ENCODE peak calls at places on chromosomes 16 and 17, in eight cellular contexts. One of them, this sample, is unnamed.

GRCh38 chr16:17606460-17606859 is 135.7 kb upstream of the XYLT1 start:
- DNase-seq in mammary epithelial cell: no peak
- DNase-seq in adrenal gland: no peak
- DNase-seq in A549: no peak
- DNase-seq in stomach: no peak
- DNase-seq in fibroblast of lung: no peak
- DNase-seq in CD8-positive, alpha-beta memory T cell: no peak
- DNase-seq in body of pancreas: no peak
- DNase-seq in this sample: no peak

GRCh38 chr17:78168906-78169793 is 769 bp downstream of the SYNGR2 start:
- DNase-seq in mammary epithelial cell: peak; percentile 71
- DNase-seq in adrenal gland: peak; percentile 89
- DNase-seq in A549: peak; percentile 80
- DNase-seq in stomach: peak; percentile 72
- DNase-seq in fibroblast of lung: no peak
- DNase-seq in CD8-positive, alpha-beta memory T cell: peak; percentile 48
- DNase-seq in body of pancreas: peak; percentile 79
- DNase-seq in this sample: peak; percentile 89

GRCh38 chr17:83192161-83192788 is 112.9 kb downstream of the METRNL start:
- DNase-seq in mammary epithelial cell: no peak
- DNase-seq in adrenal gland: peak; percentile 45
- DNase-seq in A549: no peak
- DNase-seq in stomach: no peak
- DNase-seq in fibroblast of lung: peak; percentile 44
- DNase-seq in CD8-positive, alpha-beta memory T cell: no peak
- DNase-seq in body of pancreas: peak; percentile 11
- DNase-seq in this sample: no peak

GRCh38 chr16:20303012-20303411 is 24.3 kb downstream of the GP2 start:
- DNase-seq in mammary epithelial cell: no peak
- DNase-seq in adrenal gland: no peak
- DNase-seq in A549: no peak
- DNase-seq in stomach: no peak
- DNase-seq in fibroblast of lung: no peak
- DNase-seq in CD8-positive, alpha-beta memory T cell: no peak
- DNase-seq in body of pancreas: no peak
- DNase-seq in this sample: no peak

GRCh38 chr16:8474576-8474975 is 115.7 kb downstream of the TMEM114 start:
- DNase-seq in mammary epithelial cell: no peak
- DNase-seq in adrenal gland: no peak
- DNase-seq in A549: no peak
- DNase-seq in stomach: no peak
- DNase-seq in fibroblast of lung: no peak
- DNase-seq in CD8-positive, alpha-beta memory T cell: no peak
- DNase-seq in body of pancreas: no peak
- DNase-seq in this sample: no peak

GRCh38 chr16:56643080-56643778 is 4.8 kb downstream of the MT1A start:
- DNase-seq in mammary epithelial cell: peak; percentile 56
- DNase-seq in adrenal gland: peak; percentile 57
- DNase-seq in A549: peak; percentile 85
- DNase-seq in stomach: peak; percentile 89
- DNase-seq in fibroblast of lung: peak; percentile 38
- DNase-seq in CD8-positive, alpha-beta memory T cell: peak; percentile 66
- DNase-seq in body of pancreas: peak; percentile 89
- DNase-seq in this sample: peak; percentile 92

GRCh38 chr16:14002416-14002815 is 68.7 kb upstream of the MRTFB start:
- DNase-seq in mammary epithelial cell: no peak
- DNase-seq in adrenal gland: no peak
- DNase-seq in A549: no peak
- DNase-seq in stomach: no peak
- DNase-seq in fibroblast of lung: no peak
- DNase-seq in CD8-positive, alpha-beta memory T cell: no peak
- DNase-seq in body of pancreas: no peak
- DNase-seq in this sample: no peak

GRCh38 chr16:67942200-67942509 is 1.8 kb downstream of the LCAT start:
- DNase-seq in mammary epithelial cell: no peak
- DNase-seq in adrenal gland: peak; percentile 80
- DNase-seq in A549: peak; percentile 67
- DNase-seq in stomach: no peak
- DNase-seq in fibroblast of lung: no peak
- DNase-seq in CD8-positive, alpha-beta memory T cell: peak; percentile 22
- DNase-seq in body of pancreas: no peak
- DNase-seq in this sample: no peak

GRCh38 chr17:6473128-6473767 is 29.0 kb downstream of the PIMREG start:
- DNase-seq in mammary epithelial cell: peak; percentile 56
- DNase-seq in adrenal gland: peak; percentile 95
- DNase-seq in A549: peak; percentile 81
- DNase-seq in stomach: peak; percentile 84
- DNase-seq in fibroblast of lung: peak; percentile 72
- DNase-seq in CD8-positive, alpha-beta memory T cell: peak; percentile 41
- DNase-seq in body of pancreas: peak; percentile 82
- DNase-seq in this sample: peak; percentile 69

GRCh38 chr17:78128616-78129384 is at the start of gene TMC6:
- DNase-seq in mammary epithelial cell: peak; percentile 46
- DNase-seq in adrenal gland: no peak
- DNase-seq in A549: peak; percentile 56
- DNase-seq in stomach: peak; percentile 74
- DNase-seq in fibroblast of lung: no peak
- DNase-seq in CD8-positive, alpha-beta memory T cell: peak; percentile 85
- DNase-seq in body of pancreas: peak; percentile 79
- DNase-seq in this sample: peak; percentile 85

GRCh38 chr17:17950806-17951205 is 21.4 kb downstream of the TOM1L2 start:
- DNase-seq in mammary epithelial cell: no peak
- DNase-seq in adrenal gland: no peak
- DNase-seq in A549: no peak
- DNase-seq in stomach: no peak
- DNase-seq in fibroblast of lung: no peak
- DNase-seq in CD8-positive, alpha-beta memory T cell: no peak
- DNase-seq in body of pancreas: no peak
- DNase-seq in this sample: no peak

GRCh38 chr16:2042171-2042570 is 5.5 kb downstream of the NTHL1 start:
- DNase-seq in mammary epithelial cell: no peak
- DNase-seq in adrenal gland: no peak
- DNase-seq in A549: no peak
- DNase-seq in stomach: peak; percentile 82
- DNase-seq in fibroblast of lung: no peak
- DNase-seq in CD8-positive, alpha-beta memory T cell: no peak
- DNase-seq in body of pancreas: no peak
- DNase-seq in this sample: peak; percentile 70

GRCh38 chr17:7932949-7933348 is 943 bp downstream of the CNTROB start:
- DNase-seq in mammary epithelial cell: peak; percentile 32
- DNase-seq in adrenal gland: peak; percentile 69
- DNase-seq in A549: peak; percentile 71
- DNase-seq in stomach: peak; percentile 45
- DNase-seq in fibroblast of lung: peak; percentile 53
- DNase-seq in CD8-positive, alpha-beta memory T cell: no peak
- DNase-seq in body of pancreas: peak; percentile 31
- DNase-seq in this sample: peak; percentile 70

GRCh38 chr16:81128726-81129524 is 32.7 kb upstream of the GCSH start:
- DNase-seq in mammary epithelial cell: no peak
- DNase-seq in adrenal gland: no peak
- DNase-seq in A549: no peak
- DNase-seq in stomach: no peak
- DNase-seq in fibroblast of lung: no peak
- DNase-seq in CD8-positive, alpha-beta memory T cell: no peak
- DNase-seq in body of pancreas: no peak
- DNase-seq in this sample: no peak

GRCh38 chr17:2174471-2175293 is 119.8 kb downstream of the HIC1 start:
- DNase-seq in mammary epithelial cell: no peak
- DNase-seq in adrenal gland: peak; percentile 89
- DNase-seq in A549: peak; percentile 62
- DNase-seq in stomach: no peak
- DNase-seq in fibroblast of lung: peak; percentile 100
- DNase-seq in CD8-positive, alpha-beta memory T cell: no peak
- DNase-seq in body of pancreas: peak; percentile 64
- DNase-seq in this sample: peak; percentile 69

GRCh38 chr17:49093131-49093530 is 39.4 kb upstream of the B4GALNT2 start:
- DNase-seq in mammary epithelial cell: no peak
- DNase-seq in adrenal gland: no peak
- DNase-seq in A549: no peak
- DNase-seq in stomach: peak; percentile 40
- DNase-seq in fibroblast of lung: no peak
- DNase-seq in CD8-positive, alpha-beta memory T cell: no peak
- DNase-seq in body of pancreas: no peak
- DNase-seq in this sample: no peak

GRCh38 chr17:50675627-50676026 is 32.1 kb downstream of the ANKRD40 start:
- DNase-seq in mammary epithelial cell: no peak
- DNase-seq in adrenal gland: no peak
- DNase-seq in A549: no peak
- DNase-seq in stomach: peak; percentile 65
- DNase-seq in fibroblast of lung: no peak
- DNase-seq in CD8-positive, alpha-beta memory T cell: no peak
- DNase-seq in body of pancreas: peak; percentile 96
- DNase-seq in this sample: peak; percentile 84

GRCh38 chr17:27514595-27515413 is 58.6 kb downstream of the KSR1 start:
- DNase-seq in mammary epithelial cell: no peak
- DNase-seq in adrenal gland: no peak
- DNase-seq in A549: no peak
- DNase-seq in stomach: no peak
- DNase-seq in fibroblast of lung: no peak
- DNase-seq in CD8-positive, alpha-beta memory T cell: no peak
- DNase-seq in body of pancreas: no peak
- DNase-seq in this sample: no peak

GRCh38 chr17:63836811-63837210 is 5.7 kb downstream of the SMARCD2 start:
- DNase-seq in mammary epithelial cell: no peak
- DNase-seq in adrenal gland: no peak
- DNase-seq in A549: no peak
- DNase-seq in stomach: no peak
- DNase-seq in fibroblast of lung: no peak
- DNase-seq in CD8-positive, alpha-beta memory T cell: no peak
- DNase-seq in body of pancreas: no peak
- DNase-seq in this sample: no peak

GRCh38 chr17:63837962-63838585 is 4.4 kb downstream of the SMARCD2 start:
- DNase-seq in mammary epithelial cell: no peak
- DNase-seq in adrenal gland: peak; percentile 57
- DNase-seq in A549: no peak
- DNase-seq in stomach: no peak
- DNase-seq in fibroblast of lung: no peak
- DNase-seq in CD8-positive, alpha-beta memory T cell: no peak
- DNase-seq in body of pancreas: no peak
- DNase-seq in this sample: no peak

GRCh38 chr17:63837480-63837879 is 5.0 kb downstream of the SMARCD2 start:
- DNase-seq in mammary epithelial cell: no peak
- DNase-seq in adrenal gland: peak; percentile 59
- DNase-seq in A549: no peak
- DNase-seq in stomach: no peak
- DNase-seq in fibroblast of lung: no peak
- DNase-seq in CD8-positive, alpha-beta memory T cell: no peak
- DNase-seq in body of pancreas: no peak
- DNase-seq in this sample: no peak

GRCh38 chr17:63840591-63841349 is 1.7 kb downstream of the SMARCD2 start:
- DNase-seq in mammary epithelial cell: peak; percentile 9
- DNase-seq in adrenal gland: peak; percentile 69
- DNase-seq in A549: no peak
- DNase-seq in stomach: no peak
- DNase-seq in fibroblast of lung: peak; percentile 33
- DNase-seq in CD8-positive, alpha-beta memory T cell: no peak
- DNase-seq in body of pancreas: peak; percentile 50
- DNase-seq in this sample: no peak

DNA sequence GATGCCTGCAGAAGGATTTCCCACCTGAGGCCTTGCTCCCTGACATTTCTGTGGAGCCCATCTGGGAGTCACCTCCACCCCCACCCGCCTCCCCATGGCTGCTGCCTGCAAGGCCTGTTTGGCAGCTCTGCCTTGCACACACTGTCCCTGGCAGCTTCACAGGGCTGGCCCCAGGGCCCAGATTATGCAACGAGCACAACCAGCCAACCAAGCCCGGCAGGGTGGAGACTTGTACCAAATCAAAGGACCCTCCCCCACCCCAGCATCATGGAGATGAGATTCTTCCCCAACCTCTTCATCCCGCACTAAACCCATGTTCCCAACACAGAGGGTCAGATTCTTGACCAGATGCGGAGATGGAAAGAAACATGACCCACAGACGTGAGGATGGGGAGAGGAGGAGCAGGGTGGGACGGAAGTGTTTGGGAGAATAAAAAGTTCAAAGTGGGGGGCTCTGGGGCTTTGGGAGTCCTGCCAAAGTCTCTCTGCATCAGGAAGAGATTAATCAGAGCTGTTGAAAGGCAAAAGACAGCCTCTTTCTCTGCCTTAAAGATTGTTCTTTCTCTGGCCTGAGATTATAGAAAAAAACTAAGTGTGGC is 3.8 kb downstream of the SMARCD2 start:
- DNase-seq in mammary epithelial cell: peak; percentile 60
- DNase-seq in adrenal gland: peak; percentile 98
- DNase-seq in A549: no peak
- DNase-seq in stomach: peak; percentile 94
- DNase-seq in fibroblast of lung: peak; percentile 96
- DNase-seq in CD8-positive, alpha-beta memory T cell: no peak
- DNase-seq in body of pancreas: peak; percentile 97
- DNase-seq in this sample: peak; percentile 55
- H3K4me3 ChIP-seq in mammary epithelial cell: no peak overlapping the region
- H3K4me3 ChIP-seq in adrenal gland: no peak overlapping the region
- H3K4me3 ChIP-seq in A549: no peak overlapping the region
- H3K4me3 ChIP-seq in stomach: peak overlapping the region; percentile 42
- H3K4me3 ChIP-seq in fibroblast of lung: no peak overlapping the region
- H3K4me3 ChIP-seq in CD8-positive, alpha-beta memory T cell: peak overlapping the region; percentile 8
- H3K4me3 ChIP-seq in body of pancreas: no peak overlapping the region
- H3K4me3 ChIP-seq in this sample: no peak overlapping the region

GRCh38 chr16:86928517-86929148 is 350.3 kb downstream of the FOXL1 start:
- DNase-seq in mammary epithelial cell: no peak
- DNase-seq in adrenal gland: no peak
- DNase-seq in A549: no peak
- DNase-seq in stomach: no peak
- DNase-seq in fibroblast of lung: no peak
- DNase-seq in CD8-positive, alpha-beta memory T cell: no peak
- DNase-seq in body of pancreas: no peak
- DNase-seq in this sample: no peak
- H3K4me3 ChIP-seq in mammary epithelial cell: no peak overlapping the region
- H3K4me3 ChIP-seq in adrenal gland: no peak overlapping the region
- H3K4me3 ChIP-seq in A549: no peak overlapping the region
- H3K4me3 ChIP-seq in stomach: no peak overlapping the region
- H3K4me3 ChIP-seq in fibroblast of lung: no peak overlapping the region
- H3K4me3 ChIP-seq in CD8-positive, alpha-beta memory T cell: no peak overlapping the region
- H3K4me3 ChIP-seq in body of pancreas: no peak overlapping the region
- H3K4me3 ChIP-seq in this sample: no peak overlapping the region

GRCh38 chr16:27049117-27049516 is 17.6 kb upstream of the C16orf82 start:
- DNase-seq in mammary epithelial cell: no peak
- DNase-seq in adrenal gland: no peak
- DNase-seq in A549: no peak
- DNase-seq in stomach: no peak
- DNase-seq in fibroblast of lung: no peak
- DNase-seq in CD8-positive, alpha-beta memory T cell: no peak
- DNase-seq in body of pancreas: no peak
- DNase-seq in this sample: no peak

GRCh38 chr16:27048316-27048715 is 18.4 kb upstream of the C16orf82 start:
- DNase-seq in mammary epithelial cell: no peak
- DNase-seq in adrenal gland: no peak
- DNase-seq in A549: no peak
- DNase-seq in stomach: no peak
- DNase-seq in fibroblast of lung: peak; percentile 6
- DNase-seq in CD8-positive, alpha-beta memory T cell: no peak
- DNase-seq in body of pancreas: no peak
- DNase-seq in this sample: no peak

GRCh38 chr16:27053996-27054395 is 12.7 kb upstream of the C16orf82 start:
- DNase-seq in mammary epithelial cell: no peak
- DNase-seq in adrenal gland: no peak
- DNase-seq in A549: no peak
- DNase-seq in stomach: no peak
- DNase-seq in fibroblast of lung: no peak
- DNase-seq in CD8-positive, alpha-beta memory T cell: no peak
- DNase-seq in body of pancreas: no peak
- DNase-seq in this sample: no peak
- H3K4me3 ChIP-seq in mammary epithelial cell: no peak overlapping the region
- H3K4me3 ChIP-seq in adrenal gland: no peak overlapping the region
- H3K4me3 ChIP-seq in A549: no peak overlapping the region
- H3K4me3 ChIP-seq in stomach: no peak overlapping the region
- H3K4me3 ChIP-seq in fibroblast of lung: no peak overlapping the region
- H3K4me3 ChIP-seq in CD8-positive, alpha-beta memory T cell: no peak overlapping the region
- H3K4me3 ChIP-seq in body of pancreas: no peak overlapping the region
- H3K4me3 ChIP-seq in this sample: no peak overlapping the region

GRCh38 chr17:69508814-69509213 is 94.3 kb downstream of the MAP2K6 start:
- DNase-seq in mammary epithelial cell: no peak
- DNase-seq in adrenal gland: no peak
- DNase-seq in A549: no peak
- DNase-seq in stomach: no peak
- DNase-seq in fibroblast of lung: peak; percentile 34
- DNase-seq in CD8-positive, alpha-beta memory T cell: no peak
- DNase-seq in body of pancreas: no peak
- DNase-seq in this sample: no peak
- H3K4me3 ChIP-seq in mammary epithelial cell: no peak overlapping the region
- H3K4me3 ChIP-seq in adrenal gland: no peak overlapping the region
- H3K4me3 ChIP-seq in A549: no peak overlapping the region
- H3K4me3 ChIP-seq in stomach: no peak overlapping the region
- H3K4me3 ChIP-seq in fibroblast of lung: no peak overlapping the region
- H3K4me3 ChIP-seq in CD8-positive, alpha-beta memory T cell: no peak overlapping the region
- H3K4me3 ChIP-seq in body of pancreas: no peak overlapping the region
- H3K4me3 ChIP-seq in this sample: no peak overlapping the region